ENCODE peak calls at places on chromosome 2, in six cellular contexts. One of them, this sample, is unnamed.
A peak's percentile ranks its signal among the peaks of the same experiment; 100 is the strongest.

GRCh38 chr2:47360937-47361336 is 42.0 kb upstream of the MSH2 start:
- DNase-seq in ovary: no peak
- DNase-seq in AG04449: peak; percentile 16
- DNase-seq in cardiac fibroblast: peak; percentile 83
- DNase-seq in OCI-LY7: no peak
- DNase-seq in BJ: peak; percentile 31
- DNase-seq in this sample: peak; percentile 38

GRCh38 chr2:43605079-43605655 is 9.3 kb upstream of the THADA start:
- DNase-seq in ovary: peak; percentile 35
- DNase-seq in AG04449: no peak
- DNase-seq in cardiac fibroblast: peak; percentile 71
- DNase-seq in OCI-LY7: peak; percentile 55
- DNase-seq in BJ: no peak
- DNase-seq in this sample: peak; percentile 35

GRCh38 chr2:23548143-23548769 is 163.3 kb downstream of the KLHL29 start:
- DNase-seq in ovary: no peak
- DNase-seq in AG04449: no peak
- DNase-seq in cardiac fibroblast: no peak
- DNase-seq in OCI-LY7: no peak
- DNase-seq in BJ: no peak
- DNase-seq in this sample: no peak

GRCh38 chr2:173866858-173867620 is 98.1 kb downstream of the SP3 start:
- DNase-seq in ovary: no peak
- DNase-seq in AG04449: no peak
- DNase-seq in cardiac fibroblast: no peak
- DNase-seq in OCI-LY7: no peak
- DNase-seq in BJ: no peak
- DNase-seq in this sample: peak; percentile 21

GRCh38 chr2:99399795-99400194 is 62.6 kb downstream of the EIF5B start:
- DNase-seq in ovary: no peak
- DNase-seq in AG04449: no peak
- DNase-seq in cardiac fibroblast: no peak
- DNase-seq in OCI-LY7: no peak
- DNase-seq in BJ: no peak
- DNase-seq in this sample: no peak

GRCh38 chr2:217756375-217757107 is 246.3 kb downstream of the TNS1 start:
- DNase-seq in ovary: peak; percentile 92
- DNase-seq in AG04449: no peak
- DNase-seq in cardiac fibroblast: peak; percentile 52
- DNase-seq in OCI-LY7: peak; percentile 34
- DNase-seq in BJ: no peak
- DNase-seq in this sample: no peak

GRCh38 chr2:122634261-122634660 is 878.8 kb downstream of the TSN start:
- DNase-seq in ovary: no peak
- DNase-seq in AG04449: peak; percentile 82
- DNase-seq in cardiac fibroblast: peak; percentile 97
- DNase-seq in OCI-LY7: no peak
- DNase-seq in BJ: peak; percentile 59
- DNase-seq in this sample: peak; percentile 10

GRCh38 chr2:3475771-3476170 is 43.6 kb downstream of the ADI1 start:
- DNase-seq in ovary: peak; percentile 13
- DNase-seq in AG04449: no peak
- DNase-seq in cardiac fibroblast: no peak
- DNase-seq in OCI-LY7: no peak
- DNase-seq in BJ: no peak
- DNase-seq in this sample: no peak

GRCh38 chr2:74003494-74004211 is 18.9 kb downstream of the TET3 start:
- DNase-seq in ovary: peak; percentile 48
- DNase-seq in AG04449: no peak
- DNase-seq in cardiac fibroblast: peak; percentile 89
- DNase-seq in OCI-LY7: no peak
- DNase-seq in BJ: peak; percentile 40
- DNase-seq in this sample: no peak

GRCh38 chr2:601387-601698 is 75.9 kb downstream of the TMEM18 start:
- DNase-seq in ovary: no peak
- DNase-seq in AG04449: no peak
- DNase-seq in cardiac fibroblast: no peak
- DNase-seq in OCI-LY7: no peak
- DNase-seq in BJ: no peak
- DNase-seq in this sample: no peak

GRCh38 chr2:86790828-86791561 is at the start of gene CD8A:
- DNase-seq in ovary: no peak
- DNase-seq in AG04449: no peak
- DNase-seq in cardiac fibroblast: peak; percentile 53
- DNase-seq in OCI-LY7: no peak
- DNase-seq in BJ: no peak
- DNase-seq in this sample: no peak

GRCh38 chr2:113174369-113174735 is 581 bp downstream of the PSD4 start:
- DNase-seq in ovary: no peak
- DNase-seq in AG04449: no peak
- DNase-seq in cardiac fibroblast: no peak
- DNase-seq in OCI-LY7: peak; percentile 53
- DNase-seq in BJ: no peak
- DNase-seq in this sample: no peak

GRCh38 chr2:188449992-188450391 is 158.3 kb downstream of the GULP1 start:
- DNase-seq in ovary: no peak
- DNase-seq in AG04449: no peak
- DNase-seq in cardiac fibroblast: no peak
- DNase-seq in OCI-LY7: no peak
- DNase-seq in BJ: no peak
- DNase-seq in this sample: no peak

GRCh38 chr2:178072383-178073301 is at the start of gene PDE11A:
- DNase-seq in ovary: peak; percentile 58
- DNase-seq in AG04449: peak; percentile 17
- DNase-seq in cardiac fibroblast: peak; percentile 68
- DNase-seq in OCI-LY7: no peak
- DNase-seq in BJ: peak; percentile 40
- DNase-seq in this sample: peak; percentile 50

GRCh38 chr2:209473930-209474419 is 50.1 kb downstream of the MAP2 start:
- DNase-seq in ovary: no peak
- DNase-seq in AG04449: peak; percentile 92
- DNase-seq in cardiac fibroblast: peak; percentile 98
- DNase-seq in OCI-LY7: no peak
- DNase-seq in BJ: peak; percentile 91
- DNase-seq in this sample: peak; percentile 83

GRCh38 chr2:70904371-70905216 is 31.1 kb upstream of the ATP6V1B1 start:
- DNase-seq in ovary: no peak
- DNase-seq in AG04449: no peak
- DNase-seq in cardiac fibroblast: no peak
- DNase-seq in OCI-LY7: no peak
- DNase-seq in BJ: no peak
- DNase-seq in this sample: no peak

GRCh38 chr2:27909901-27910300 is 19.4 kb downstream of the BABAM2 start:
- DNase-seq in ovary: no peak
- DNase-seq in AG04449: no peak
- DNase-seq in cardiac fibroblast: no peak
- DNase-seq in OCI-LY7: no peak
- DNase-seq in BJ: no peak
- DNase-seq in this sample: no peak

GRCh38 chr2:240374085-240374907 is 61.2 kb upstream of the GPC1 start:
- DNase-seq in ovary: peak; percentile 57
- DNase-seq in AG04449: peak; percentile 83
- DNase-seq in cardiac fibroblast: peak; percentile 80
- DNase-seq in OCI-LY7: no peak
- DNase-seq in BJ: peak; percentile 87
- DNase-seq in this sample: peak; percentile 72

GRCh38 chr2:129923265-129924141 is 56.0 kb upstream of the RAB6C start:
- DNase-seq in ovary: no peak
- DNase-seq in AG04449: no peak
- DNase-seq in cardiac fibroblast: peak; percentile 53
- DNase-seq in OCI-LY7: peak; percentile 20
- DNase-seq in BJ: no peak
- DNase-seq in this sample: peak; percentile 9

GRCh38 chr2:5984946-5985345 is 292.8 kb downstream of the SOX11 start:
- DNase-seq in ovary: no peak
- DNase-seq in AG04449: no peak
- DNase-seq in cardiac fibroblast: no peak
- DNase-seq in OCI-LY7: no peak
- DNase-seq in BJ: no peak
- DNase-seq in this sample: no peak

GRCh38 chr2:5981241-5982055 is 289.3 kb downstream of the SOX11 start:
- DNase-seq in ovary: no peak
- DNase-seq in AG04449: no peak
- DNase-seq in cardiac fibroblast: no peak
- DNase-seq in OCI-LY7: peak; percentile 27
- DNase-seq in BJ: no peak
- DNase-seq in this sample: no peak

GRCh38 chr2:5982217-5982910 is 290.2 kb downstream of the SOX11 start:
- DNase-seq in ovary: no peak
- DNase-seq in AG04449: no peak
- DNase-seq in cardiac fibroblast: no peak
- DNase-seq in OCI-LY7: no peak
- DNase-seq in BJ: no peak
- DNase-seq in this sample: no peak

GRCh38 chr2:5980351-5981054 is 288.3 kb downstream of the SOX11 start:
- DNase-seq in ovary: no peak
- DNase-seq in AG04449: no peak
- DNase-seq in cardiac fibroblast: no peak
- DNase-seq in OCI-LY7: no peak
- DNase-seq in BJ: no peak
- DNase-seq in this sample: no peak

DNA sequence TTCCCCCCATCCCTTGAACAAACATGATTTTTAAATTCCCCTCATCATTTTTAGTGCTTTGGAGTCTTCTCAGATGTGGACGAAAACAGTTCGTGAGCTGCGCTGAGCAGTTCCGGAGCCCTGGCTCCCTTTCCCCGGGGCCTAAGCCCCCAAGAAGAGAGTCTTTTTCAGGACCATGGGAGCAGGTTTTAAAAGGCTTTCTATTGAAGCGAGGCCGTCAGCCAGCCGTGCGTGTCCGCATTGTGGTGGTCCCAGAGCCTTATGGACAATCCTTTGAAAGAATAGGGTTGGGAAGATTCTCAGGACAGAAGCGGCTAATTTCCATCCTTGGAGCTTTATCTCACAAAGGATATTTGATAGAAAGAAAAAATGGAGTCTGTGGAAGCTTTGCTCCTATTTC is 290.7 kb downstream of the SOX11 start:
- DNase-seq in ovary: no peak
- DNase-seq in AG04449: no peak
- DNase-seq in cardiac fibroblast: no peak
- DNase-seq in OCI-LY7: no peak
- DNase-seq in BJ: no peak
- DNase-seq in this sample: no peak
- H3K4me3 ChIP-seq in ovary: no peak overlapping the region
- H3K4me3 ChIP-seq in AG04449: no peak overlapping the region
- H3K4me3 ChIP-seq in cardiac fibroblast: no peak overlapping the region
- H3K4me3 ChIP-seq in OCI-LY7: no peak overlapping the region
- H3K4me3 ChIP-seq in BJ: no peak overlapping the region
- H3K4me3 ChIP-seq in this sample: no peak overlapping the region

DNA sequence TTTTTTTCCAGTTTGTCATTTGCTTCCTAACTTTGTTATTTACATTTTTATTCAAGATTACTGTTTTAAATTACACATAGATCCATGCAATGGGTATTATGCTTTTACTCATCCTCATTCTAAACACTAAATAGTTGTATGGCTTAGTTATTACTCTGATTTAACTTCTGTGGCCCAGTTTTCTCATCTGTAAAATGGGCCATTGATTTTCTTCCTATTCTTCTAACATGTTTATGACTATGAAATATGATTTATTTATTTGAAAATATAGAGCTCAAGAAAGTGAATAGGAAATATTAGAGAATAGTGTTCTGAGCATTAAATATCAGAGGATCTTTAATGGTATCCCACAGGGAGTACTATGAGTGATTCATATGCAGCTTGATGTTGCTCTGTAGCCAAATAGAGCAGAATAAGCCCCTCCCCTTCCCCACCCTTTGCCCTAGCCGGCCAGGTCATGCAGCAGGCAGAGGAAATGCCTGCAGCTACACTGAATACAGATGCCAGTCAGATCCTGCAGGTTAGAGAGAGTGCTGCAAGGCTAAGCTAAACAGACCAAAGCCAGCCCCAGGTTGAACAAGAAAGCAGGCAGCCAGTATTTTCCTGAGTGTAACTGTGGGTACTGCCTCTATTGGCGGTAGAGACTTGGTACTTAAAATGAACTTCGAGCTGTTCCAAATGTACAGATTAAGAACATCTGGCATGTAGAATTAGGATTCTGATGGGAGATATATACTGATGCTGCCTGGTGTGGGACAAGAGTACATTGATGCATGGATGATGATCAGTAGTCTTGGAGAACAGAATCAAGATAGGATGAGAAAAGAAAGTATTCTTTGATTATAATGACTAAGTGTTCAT is 11.7 kb upstream of the ACYP2 start:
- DNase-seq in ovary: no peak
- DNase-seq in AG04449: no peak
- DNase-seq in cardiac fibroblast: peak; percentile 87
- DNase-seq in OCI-LY7: peak; percentile 93
- DNase-seq in BJ: no peak
- DNase-seq in this sample: peak; percentile 41
- TF ChIP-seq CTCF in ovary: no peak
- TF ChIP-seq CTCF in AG04449: no peak
- TF ChIP-seq CTCF in cardiac fibroblast: no peak
- TF ChIP-seq CTCF in OCI-LY7: peak; percentile 58
- TF ChIP-seq CTCF in BJ: no peak
- TF ChIP-seq CTCF in this sample: no peak

DNA sequence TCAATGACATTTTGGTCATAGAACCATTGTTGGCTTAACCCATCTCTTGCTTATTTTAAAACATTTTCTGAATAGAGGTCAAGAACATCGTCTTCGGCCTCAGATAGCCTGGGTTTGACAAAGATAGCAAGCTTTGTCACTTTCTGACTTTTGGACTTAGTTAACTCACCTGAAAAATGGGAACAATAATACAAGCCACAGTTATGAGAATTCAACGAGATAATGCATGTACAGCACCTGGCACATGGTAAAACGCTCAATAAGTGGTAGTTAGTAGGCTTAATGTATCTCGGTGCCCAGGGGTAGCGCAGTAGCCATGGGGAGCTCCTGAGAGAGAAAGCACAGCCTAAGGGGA is 446 bp upstream of the COPS7B start:
- DNase-seq in ovary: no peak
- DNase-seq in AG04449: no peak
- DNase-seq in cardiac fibroblast: no peak
- DNase-seq in OCI-LY7: no peak
- DNase-seq in BJ: no peak
- DNase-seq in this sample: no peak
- H3K4me3 ChIP-seq in ovary: peak overlapping the region; percentile 79
- H3K4me3 ChIP-seq in AG04449: peak overlapping the region; percentile 99
- H3K4me3 ChIP-seq in cardiac fibroblast: peak overlapping the region; percentile 69
- H3K4me3 ChIP-seq in OCI-LY7: peak overlapping the region; percentile 99
- H3K4me3 ChIP-seq in BJ: peak overlapping the region; percentile 92
- H3K4me3 ChIP-seq in this sample: peak overlapping the region; percentile 89

DNA sequence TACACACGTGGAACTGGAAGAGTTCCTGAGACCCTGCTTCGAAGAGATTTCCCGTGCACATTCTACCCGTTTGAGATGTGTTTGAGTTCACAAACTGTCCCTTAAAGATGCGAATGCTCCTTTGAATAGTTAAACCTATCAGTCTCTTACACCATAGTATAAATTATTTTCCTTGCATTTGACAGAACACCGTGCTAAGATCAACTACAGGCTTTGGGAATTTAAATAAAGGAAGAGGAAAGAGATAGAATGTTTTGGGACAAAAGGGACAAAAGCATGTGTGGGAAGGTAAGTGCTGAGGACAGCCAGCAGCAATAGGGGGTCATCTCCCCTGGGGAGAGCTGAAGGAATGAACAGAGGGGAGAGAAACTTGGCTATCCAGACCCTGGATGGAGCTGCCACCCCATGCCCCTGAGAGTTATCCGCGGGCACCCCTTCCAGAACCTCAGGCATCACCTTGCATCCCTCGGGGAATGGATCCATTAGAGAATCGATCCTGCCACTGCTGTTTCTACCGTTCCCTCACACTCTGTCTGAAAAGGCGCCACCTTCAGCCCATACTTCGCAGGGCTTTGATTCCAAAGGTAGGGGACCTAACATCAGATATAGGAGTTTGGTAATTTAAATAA is 890 bp upstream of the ADCY3 start:
- DNase-seq in ovary: no peak
- DNase-seq in AG04449: no peak
- DNase-seq in cardiac fibroblast: no peak
- DNase-seq in OCI-LY7: peak; percentile 43
- DNase-seq in BJ: no peak
- DNase-seq in this sample: no peak
- TF ChIP-seq CTCF in ovary: no peak
- TF ChIP-seq CTCF in AG04449: peak; percentile 14
- TF ChIP-seq CTCF in cardiac fibroblast: peak; percentile 11
- TF ChIP-seq CTCF in OCI-LY7: peak; percentile 84
- TF ChIP-seq CTCF in BJ: peak; percentile 8
- TF ChIP-seq CTCF in this sample: peak; percentile 45